ENCODE peak calls at places on chromosomes 16 and 17, in eight cellular contexts. C is fibroblast of mammary gland, O is tibial artery, J is mucosa of descending colon, B is vagina, Z is dorsolateral prefrontal cortex, M is mammary epithelial cell, K is ascending aorta. I is an unnamed sample.

GRCh38 chr16:19843371-19843770 is 41.3 kb downstream of the GPRC5B start:
- DNase-seq in C (peak), O (no peak), J (no peak), B (no peak), Z (no peak), M (peak), K (no peak), I (no peak)

GRCh38 chr17:49898547-49899490 is 51.0 kb upstream of the TAC4 start:
- DNase-seq in C (peak), O (no peak), J (no peak), B (no peak), Z (no peak), M (no peak), K (no peak), I (no peak)

GRCh38 chr17:7987112-7987893 is 15.1 kb upstream of the GUCY2D start:
- DNase-seq in C (peak), O (no peak), J (no peak), B (no peak), Z (peak), M (no peak), K (no peak), I (no peak)

GRCh38 chr16:47712276-47713224 is 251.4 kb downstream of the PHKB start:
- DNase-seq in C (peak), O (no peak), J (no peak), B (no peak), Z (no peak), M (peak), K (no peak), I (no peak)

GRCh38 chr17:79082311-79083190 is 7.9 kb downstream of the ENGASE start:
- DNase-seq in C (peak), O (no peak), J (peak), B (no peak), Z (no peak), M (no peak), K (no peak), I (no peak)

GRCh38 chr16:11734653-11735043 is 8.0 kb downstream of the TXNDC11 start:
- DNase-seq in C (no peak), O (no peak), J (no peak), B (no peak), Z (no peak), M (no peak), K (no peak), I (no peak)

GRCh38 chr16:24257965-24258364 is 1.8 kb downstream of the CACNG3 start:
- DNase-seq in C (no peak), O (no peak), J (no peak), B (no peak), Z (peak), M (no peak), K (no peak), I (no peak)

GRCh38 chr16:85673529-85674417 is 15.0 kb downstream of the GINS2 start:
- DNase-seq in C (peak), O (no peak), J (peak), B (no peak), Z (no peak), M (no peak), K (no peak), I (no peak)

GRCh38 chr17:14737984-14738651 is 437.2 kb downstream of the HS3ST3B1 start:
- DNase-seq in C (peak), O (peak), J (no peak), B (peak), Z (no peak), M (peak), K (peak), I (peak)

GRCh38 chr17:40309031-40309937 is at the start of gene RARA:
- DNase-seq in C (no peak), O (peak), J (peak), B (no peak), Z (peak), M (no peak), K (no peak), I (no peak)

GRCh38 chr16:31190061-31190460 is 10.1 kb downstream of the FUS start:
- DNase-seq in C (no peak), O (no peak), J (no peak), B (no peak), Z (no peak), M (no peak), K (no peak), I (no peak)

GRCh38 chr16:81266680-81267095 is 28.2 kb downstream of the BCO1 start:
- DNase-seq in C (no peak), O (no peak), J (peak), B (no peak), Z (no peak), M (peak), K (no peak), I (no peak)

DNA sequence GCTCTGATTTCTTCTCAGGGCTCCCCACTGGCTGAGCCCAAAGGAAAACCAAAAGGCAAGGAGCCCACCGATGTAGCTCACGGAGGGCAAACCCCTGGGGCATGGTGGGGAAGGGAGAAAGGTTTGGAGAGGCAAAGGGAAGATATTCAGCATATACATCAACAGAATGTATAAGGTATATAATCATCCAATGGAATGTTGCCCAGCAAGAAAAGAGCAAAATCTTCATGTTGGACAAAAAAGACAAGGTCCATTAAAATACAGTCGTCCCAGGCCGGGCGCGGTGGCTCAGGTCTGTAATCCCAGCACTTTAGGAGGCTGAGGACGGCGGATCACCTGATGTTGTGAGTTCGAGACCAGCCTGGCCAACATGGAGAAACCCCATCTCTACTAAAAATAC is 1.6 kb downstream of the CPPED1 start:
- DNase-seq in C (no peak), O (no peak), J (no peak), B (no peak), Z (no peak), M (no peak), K (no peak), I (no peak)
- H3K4me3 ChIP-seq in C (peak), O (peak), J (no peak), B (no peak), Z (peak), M (no peak), K (peak), I (peak)

DNA sequence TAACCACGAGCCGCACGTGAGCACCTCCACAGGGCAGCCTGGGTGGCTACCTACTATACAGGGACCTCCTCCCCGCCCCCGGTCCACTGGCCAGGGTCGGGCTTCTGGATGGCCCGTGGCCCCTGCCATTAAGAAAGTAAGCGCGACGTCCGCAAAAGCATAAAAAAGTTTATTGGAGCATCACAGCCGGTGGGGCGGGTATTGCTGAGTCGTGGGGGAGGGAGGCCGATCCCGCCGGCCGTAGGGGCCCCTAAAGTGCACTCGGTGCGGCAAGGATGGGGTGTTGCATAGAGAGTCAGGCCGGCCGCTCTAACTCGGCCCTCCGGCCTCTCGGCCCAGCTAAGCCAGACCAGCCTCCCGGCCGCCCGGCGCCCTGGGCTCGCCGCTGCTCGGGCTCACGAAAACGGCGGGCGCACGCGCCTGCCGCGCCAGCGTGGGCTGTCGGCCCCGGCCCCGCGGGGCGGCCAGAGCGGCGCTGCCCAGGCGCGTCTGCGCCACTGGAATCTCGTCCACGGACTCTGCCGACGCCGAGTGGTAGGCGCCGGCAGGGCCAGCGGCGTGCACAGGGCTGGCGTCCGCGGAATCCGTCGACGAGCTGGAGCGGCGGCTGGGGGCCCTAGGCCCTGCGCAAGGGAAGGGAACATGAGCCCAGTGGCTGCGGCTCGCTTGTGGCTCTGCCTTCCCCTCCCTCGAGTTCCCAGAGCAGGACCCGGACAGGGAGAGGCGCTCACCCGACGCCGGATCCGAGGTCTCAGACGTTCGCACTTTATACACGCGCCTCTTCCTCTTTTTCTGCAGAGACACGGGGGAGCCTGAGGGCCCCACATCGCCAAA is 1.2 kb upstream of the TPPP3 start:
- DNase-seq in C (no peak), O (no peak), J (peak), B (no peak), Z (no peak), M (no peak), K (no peak), I (no peak)
- H3K4me3 ChIP-seq in C (no peak), O (peak), J (no peak), B (peak), Z (no peak), M (no peak), K (peak), I (peak)

GRCh38 chr17:47742319-47743181 is 9.5 kb downstream of the TBX21 start:
- DNase-seq in C (no peak), O (no peak), J (no peak), B (no peak), Z (no peak), M (no peak), K (no peak), I (no peak)

GRCh38 chr17:47741109-47741792 is 8.2 kb downstream of the TBX21 start:
- DNase-seq in C (no peak), O (no peak), J (no peak), B (no peak), Z (no peak), M (no peak), K (no peak), I (no peak)

GRCh38 chr17:47744168-47745036 is 11.4 kb downstream of the TBX21 start:
- DNase-seq in C (no peak), O (no peak), J (no peak), B (no peak), Z (no peak), M (no peak), K (no peak), I (no peak)

GRCh38 chr17:47739150-47739549 is 6.1 kb downstream of the TBX21 start:
- DNase-seq in C (no peak), O (no peak), J (no peak), B (no peak), Z (no peak), M (no peak), K (no peak), I (no peak)

DNA sequence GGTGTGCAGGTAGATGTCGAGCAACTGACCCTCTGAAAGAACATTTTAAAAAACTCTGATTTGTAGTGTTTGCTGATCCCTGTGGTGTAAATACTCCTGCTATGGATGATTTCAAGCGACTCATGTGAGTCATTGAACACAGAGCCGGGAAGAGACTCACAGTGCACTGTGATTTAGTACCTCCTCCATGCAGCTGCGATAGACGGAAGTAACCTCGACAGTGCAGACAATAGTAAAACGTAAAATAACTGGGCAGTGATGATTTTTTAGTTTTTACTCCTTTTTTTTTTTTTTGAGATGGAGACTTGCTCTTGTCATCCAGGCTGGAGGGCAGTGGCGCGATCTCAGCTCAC is 8.7 kb downstream of the TBX21 start:
- DNase-seq in C (peak), O (no peak), J (no peak), B (no peak), Z (no peak), M (no peak), K (no peak), I (no peak)
- H3K4me3 ChIP-seq in C (no peak), O (no peak), J (no peak), B (no peak), Z (no peak), M (no peak), K (no peak), I (no peak)

GRCh38 chr17:77408284-77408683 is 267.5 kb downstream of the SEC14L1 start:
- DNase-seq in C (no peak), O (no peak), J (no peak), B (no peak), Z (no peak), M (no peak), K (no peak), I (no peak)

GRCh38 chr17:77407321-77408277 is 266.8 kb downstream of the SEC14L1 start:
- DNase-seq in C (no peak), O (no peak), J (no peak), B (no peak), Z (no peak), M (peak), K (no peak), I (no peak)

GRCh38 chr17:77403854-77404253 is 263.1 kb downstream of the SEC14L1 start:
- DNase-seq in C (no peak), O (no peak), J (no peak), B (no peak), Z (no peak), M (no peak), K (no peak), I (no peak)

GRCh38 chr17:77404812-77405581 is 264.2 kb downstream of the SEC14L1 start:
- DNase-seq in C (peak), O (peak), J (peak), B (no peak), Z (peak), M (peak), K (peak), I (no peak)

DNA sequence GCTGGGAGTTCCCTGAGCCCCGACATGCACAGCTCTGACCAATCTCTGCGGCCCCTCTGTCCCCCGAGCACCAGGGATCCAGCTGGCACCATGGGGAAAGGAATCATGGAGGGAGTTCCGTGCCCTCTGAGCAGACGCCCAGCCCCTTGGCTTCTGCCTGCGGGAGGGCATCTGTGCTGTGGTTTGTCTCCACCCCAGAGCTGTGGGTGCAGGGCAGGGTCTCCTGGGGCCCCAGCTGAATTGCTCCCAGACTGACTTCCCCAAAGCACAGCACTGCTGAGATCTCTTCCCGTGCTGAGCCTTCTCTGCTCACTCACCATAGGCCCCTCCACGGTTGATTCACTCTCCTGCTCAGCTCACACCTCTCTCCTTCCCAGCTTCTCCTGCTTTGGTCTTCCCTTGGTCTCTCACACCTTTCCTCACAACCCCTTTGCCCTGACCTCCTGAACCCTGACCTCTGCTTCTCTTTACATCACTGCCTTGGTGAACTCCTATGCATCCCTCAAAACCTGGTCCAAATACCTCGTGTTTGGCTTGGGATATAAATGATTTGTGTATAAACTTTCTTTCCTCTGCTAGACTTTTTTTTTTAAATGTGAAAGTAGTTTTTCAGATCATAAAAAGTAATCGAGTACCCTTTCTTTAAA is 265.2 kb downstream of the SEC14L1 start:
- DNase-seq in C (no peak), O (no peak), J (no peak), B (no peak), Z (no peak), M (no peak), K (no peak), I (no peak)
- H3K4me3 ChIP-seq in C (no peak), O (no peak), J (no peak), B (peak), Z (no peak), M (no peak), K (no peak), I (no peak)

GRCh38 chr17:65100316-65101140 is 36.6 kb upstream of the RGS9 start:
- DNase-seq in C (peak), O (peak), J (peak), B (no peak), Z (peak), M (peak), K (peak), I (no peak)
- H3K4me3 ChIP-seq in C (peak), O (peak), J (no peak), B (peak), Z (peak), M (peak), K (peak), I (peak)

DNA sequence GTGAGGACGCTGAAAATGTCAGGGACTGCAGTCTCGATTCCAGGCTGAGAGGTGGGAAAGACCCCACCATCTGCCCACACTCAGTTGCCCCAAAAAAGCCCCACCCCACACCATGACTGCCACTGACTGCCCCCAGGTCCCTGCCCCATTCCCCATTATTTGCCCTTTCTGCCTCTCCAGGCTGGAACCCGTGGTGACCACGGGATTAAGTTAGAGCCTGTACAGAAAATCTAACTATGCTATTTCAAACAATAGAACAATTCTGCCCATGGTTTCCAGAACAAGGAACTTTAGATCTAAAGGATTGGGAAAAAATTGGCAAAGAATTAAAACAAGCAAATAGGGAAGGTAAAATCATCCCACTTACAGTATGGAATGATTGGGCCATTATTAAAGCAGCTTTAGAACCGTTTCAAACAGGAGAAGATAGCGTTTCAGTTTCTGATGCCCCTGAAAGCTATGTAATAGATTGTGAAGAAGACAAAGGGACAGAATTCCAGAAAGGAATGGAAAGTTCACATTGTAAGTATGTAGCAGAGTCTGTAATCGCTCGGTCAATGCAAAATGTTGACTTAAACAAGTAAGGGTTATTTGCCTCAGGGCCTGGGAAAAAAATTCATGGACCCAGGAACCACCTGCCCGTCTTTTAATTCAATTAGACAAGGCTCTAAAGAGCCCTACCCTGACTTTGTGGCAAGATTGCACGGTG is 14.4 kb downstream of the FLYWCH1 start:
- DNase-seq in C (no peak), O (no peak), J (no peak), B (no peak), Z (no peak), M (no peak), K (no peak), I (no peak)
- H3K4me3 ChIP-seq in C (no peak), O (no peak), J (no peak), B (no peak), Z (no peak), M (no peak), K (no peak), I (no peak)

GRCh38 chr17:16215273-16215964 is at the start of gene NCOR1:
- DNase-seq in C (peak), O (peak), J (peak), B (peak), Z (peak), M (peak), K (peak), I (no peak)
- H3K4me3 ChIP-seq in C (peak), O (peak), J (peak), B (peak), Z (peak), M (peak), K (peak), I (peak)

GRCh38 chr17:2853722-2854580 is 57.7 kb downstream of the RAP1GAP2 start:
- DNase-seq in C (peak), O (no peak), J (peak), B (no peak), Z (no peak), M (peak), K (no peak), I (no peak)
- H3K4me3 ChIP-seq in C (peak), O (peak), J (peak), B (peak), Z (peak), M (peak), K (peak), I (peak)

GRCh38 chr16:57194512-57194911 is 8.4 kb downstream of the RSPRY1 start:
- DNase-seq in C (peak), O (no peak), J (no peak), B (no peak), Z (no peak), M (peak), K (no peak), I (peak)
- H3K4me3 ChIP-seq in C (no peak), O (no peak), J (no peak), B (no peak), Z (no peak), M (no peak), K (no peak), I (no peak)